ENCODE peak calls at places on chromosomes 12 and 14, in five cellular contexts. One of them, this sample, is unnamed.

GRCh38 chr12:94149781-94150482 is 1.6 kb downstream of the PLXNC1 start:
- DNase-seq in fibroblast of pulmonary artery: peak; percentile 44
- DNase-seq in activated CD4-positive, alpha-beta T cell treated with anti-CD3 and anti-CD28 coated beads for 36 hours: peak; percentile 50
- DNase-seq in ACHN: no peak
- DNase-seq in PC-3: no peak
- DNase-seq in this sample: no peak

GRCh38 chr14:81309511-81309910 is 88.8 kb upstream of the GTF2A1 start:
- DNase-seq in fibroblast of pulmonary artery: no peak
- DNase-seq in ACHN: no peak
- DNase-seq in activated CD4-positive, alpha-beta T cell treated with anti-CD3 and anti-CD28 coated beads for 36 hours: no peak
- DNase-seq in PC-3: no peak
- DNase-seq in this sample: no peak

GRCh38 chr12:14416658-14417057 is 51.2 kb downstream of the ATF7IP start:
- DNase-seq in activated CD4-positive, alpha-beta T cell treated with anti-CD3 and anti-CD28 coated beads for 36 hours: peak; percentile 39
- DNase-seq in ACHN: peak; percentile 74
- DNase-seq in fibroblast of pulmonary artery: peak; percentile 92
- DNase-seq in PC-3: peak; percentile 50
- DNase-seq in this sample: peak; percentile 28

GRCh38 chr12:112503521-112503920 is 84.8 kb downstream of the PTPN11 start:
- DNase-seq in fibroblast of pulmonary artery: no peak
- DNase-seq in PC-3: no peak
- DNase-seq in ACHN: no peak
- DNase-seq in activated CD4-positive, alpha-beta T cell treated with anti-CD3 and anti-CD28 coated beads for 36 hours: no peak
- DNase-seq in this sample: no peak

GRCh38 chr12:122022393-122023338 is 982 bp downstream of the BCL7A start:
- DNase-seq in fibroblast of pulmonary artery: peak; percentile 11
- DNase-seq in PC-3: peak; percentile 44
- DNase-seq in activated CD4-positive, alpha-beta T cell treated with anti-CD3 and anti-CD28 coated beads for 36 hours: peak; percentile 64
- DNase-seq in ACHN: peak; percentile 49
- DNase-seq in this sample: no peak

GRCh38 chr12:108307006-108307405 is 32.1 kb downstream of the CMKLR1 start:
- DNase-seq in ACHN: peak; percentile 89
- DNase-seq in fibroblast of pulmonary artery: peak; percentile 32
- DNase-seq in PC-3: no peak
- DNase-seq in activated CD4-positive, alpha-beta T cell treated with anti-CD3 and anti-CD28 coated beads for 36 hours: no peak
- DNase-seq in this sample: peak; percentile 61

GRCh38 chr14:50658203-50658602 is 9.9 kb downstream of the SAV1 start:
- DNase-seq in PC-3: peak; percentile 38
- DNase-seq in ACHN: no peak
- DNase-seq in activated CD4-positive, alpha-beta T cell treated with anti-CD3 and anti-CD28 coated beads for 36 hours: no peak
- DNase-seq in fibroblast of pulmonary artery: peak; percentile 82
- DNase-seq in this sample: peak; percentile 47

GRCh38 chr12:123056053-123056452 is 75.6 kb downstream of the ARL6IP4 start:
- DNase-seq in activated CD4-positive, alpha-beta T cell treated with anti-CD3 and anti-CD28 coated beads for 36 hours: no peak
- DNase-seq in fibroblast of pulmonary artery: no peak
- DNase-seq in ACHN: peak; percentile 52
- DNase-seq in PC-3: no peak
- DNase-seq in this sample: no peak

GRCh38 chr14:21102472-21103164 is 1.8 kb downstream of the TMEM253 start:
- DNase-seq in ACHN: no peak
- DNase-seq in fibroblast of pulmonary artery: no peak
- DNase-seq in activated CD4-positive, alpha-beta T cell treated with anti-CD3 and anti-CD28 coated beads for 36 hours: no peak
- DNase-seq in PC-3: no peak
- DNase-seq in this sample: peak; percentile 41

GRCh38 chr14:87934185-87934584 is 58.8 kb downstream of the GALC start:
- DNase-seq in activated CD4-positive, alpha-beta T cell treated with anti-CD3 and anti-CD28 coated beads for 36 hours: no peak
- DNase-seq in PC-3: peak; percentile 7
- DNase-seq in fibroblast of pulmonary artery: peak; percentile 8
- DNase-seq in ACHN: no peak
- DNase-seq in this sample: no peak

GRCh38 chr14:94239416-94239815 is 53.7 kb downstream of the SERPINA10 start:
- DNase-seq in fibroblast of pulmonary artery: no peak
- DNase-seq in PC-3: no peak
- DNase-seq in ACHN: no peak
- DNase-seq in activated CD4-positive, alpha-beta T cell treated with anti-CD3 and anti-CD28 coated beads for 36 hours: no peak
- DNase-seq in this sample: no peak

GRCh38 chr12:94663077-94663476 is 12.7 kb upstream of the TMCC3 start:
- DNase-seq in PC-3: no peak
- DNase-seq in activated CD4-positive, alpha-beta T cell treated with anti-CD3 and anti-CD28 coated beads for 36 hours: no peak
- DNase-seq in fibroblast of pulmonary artery: no peak
- DNase-seq in ACHN: no peak
- DNase-seq in this sample: no peak

GRCh38 chr12:22101749-22102243 is 55.8 kb downstream of the CMAS start:
- DNase-seq in fibroblast of pulmonary artery: peak; percentile 81
- DNase-seq in activated CD4-positive, alpha-beta T cell treated with anti-CD3 and anti-CD28 coated beads for 36 hours: peak; percentile 45
- DNase-seq in ACHN: peak; percentile 77
- DNase-seq in PC-3: peak; percentile 46
- DNase-seq in this sample: peak; percentile 60

GRCh38 chr12:71662861-71663560 is 637 bp downstream of the ZFC3H1 start:
- DNase-seq in PC-3: peak; percentile 57
- DNase-seq in fibroblast of pulmonary artery: peak; percentile 59
- DNase-seq in activated CD4-positive, alpha-beta T cell treated with anti-CD3 and anti-CD28 coated beads for 36 hours: peak; percentile 89
- DNase-seq in ACHN: peak; percentile 76
- DNase-seq in this sample: peak; percentile 40

GRCh38 chr14:101554991-101555668 is 6.2 kb upstream of the DIO3 start:
- DNase-seq in fibroblast of pulmonary artery: no peak
- DNase-seq in ACHN: no peak
- DNase-seq in activated CD4-positive, alpha-beta T cell treated with anti-CD3 and anti-CD28 coated beads for 36 hours: no peak
- DNase-seq in PC-3: no peak
- DNase-seq in this sample: no peak

GRCh38 chr14:83473846-83474245 is 1940.2 kb upstream of the SEL1L start:
- DNase-seq in fibroblast of pulmonary artery: peak; percentile 35
- DNase-seq in activated CD4-positive, alpha-beta T cell treated with anti-CD3 and anti-CD28 coated beads for 36 hours: no peak
- DNase-seq in ACHN: no peak
- DNase-seq in PC-3: no peak
- DNase-seq in this sample: peak; percentile 43

GRCh38 chr12:459430-460258 is at the start of gene B4GALNT3:
- DNase-seq in PC-3: peak; percentile 34
- DNase-seq in ACHN: peak; percentile 19
- DNase-seq in fibroblast of pulmonary artery: peak; percentile 17
- DNase-seq in activated CD4-positive, alpha-beta T cell treated with anti-CD3 and anti-CD28 coated beads for 36 hours: peak; percentile 63
- DNase-seq in this sample: peak; percentile 33

GRCh38 chr12:102769323-102769916 is 147.6 kb downstream of the PAH start:
- DNase-seq in activated CD4-positive, alpha-beta T cell treated with anti-CD3 and anti-CD28 coated beads for 36 hours: peak; percentile 57
- DNase-seq in fibroblast of pulmonary artery: peak; percentile 69
- DNase-seq in ACHN: peak; percentile 74
- DNase-seq in PC-3: peak; percentile 62
- DNase-seq in this sample: peak; percentile 2

GRCh38 chr14:24367506-24368214 is at the start of gene NFATC4:
- DNase-seq in activated CD4-positive, alpha-beta T cell treated with anti-CD3 and anti-CD28 coated beads for 36 hours: peak; percentile 43
- DNase-seq in ACHN: no peak
- DNase-seq in PC-3: peak; percentile 83
- DNase-seq in fibroblast of pulmonary artery: peak; percentile 99
- DNase-seq in this sample: no peak

GRCh38 chr12:121573949-121574520 is 6.8 kb downstream of the KDM2B start:
- DNase-seq in ACHN: no peak
- DNase-seq in activated CD4-positive, alpha-beta T cell treated with anti-CD3 and anti-CD28 coated beads for 36 hours: no peak
- DNase-seq in fibroblast of pulmonary artery: no peak
- DNase-seq in PC-3: no peak
- DNase-seq in this sample: no peak

GRCh38 chr12:112381421-112381897 is 772 bp downstream of the HECTD4 start:
- DNase-seq in fibroblast of pulmonary artery: no peak
- DNase-seq in PC-3: peak; percentile 56
- DNase-seq in activated CD4-positive, alpha-beta T cell treated with anti-CD3 and anti-CD28 coated beads for 36 hours: peak; percentile 57
- DNase-seq in ACHN: peak; percentile 56
- DNase-seq in this sample: no peak

GRCh38 chr12:9615420-9616135 is 7.9 kb upstream of the KLRB1 start:
- DNase-seq in fibroblast of pulmonary artery: no peak
- DNase-seq in activated CD4-positive, alpha-beta T cell treated with anti-CD3 and anti-CD28 coated beads for 36 hours: no peak
- DNase-seq in ACHN: no peak
- DNase-seq in PC-3: no peak
- DNase-seq in this sample: no peak

GRCh38 chr14:102574840-102575478 is 17.5 kb upstream of the RCOR1 start:
- DNase-seq in PC-3: no peak
- DNase-seq in ACHN: no peak
- DNase-seq in activated CD4-positive, alpha-beta T cell treated with anti-CD3 and anti-CD28 coated beads for 36 hours: no peak
- DNase-seq in fibroblast of pulmonary artery: no peak
- DNase-seq in this sample: no peak

GRCh38 chr12:56931474-56931978 is 2.7 kb downstream of the SDR9C7 start:
- DNase-seq in fibroblast of pulmonary artery: peak; percentile 89
- DNase-seq in ACHN: peak; percentile 22
- DNase-seq in PC-3: peak; percentile 16
- DNase-seq in activated CD4-positive, alpha-beta T cell treated with anti-CD3 and anti-CD28 coated beads for 36 hours: peak; percentile 28
- DNase-seq in this sample: peak; percentile 63

GRCh38 chr12:79597910-79598309 is 92.9 kb downstream of the PAWR start:
- DNase-seq in ACHN: no peak
- DNase-seq in fibroblast of pulmonary artery: no peak
- DNase-seq in PC-3: no peak
- DNase-seq in activated CD4-positive, alpha-beta T cell treated with anti-CD3 and anti-CD28 coated beads for 36 hours: no peak
- DNase-seq in this sample: no peak

GRCh38 chr14:71665157-71665556 is 267.1 kb upstream of the RGS6 start:
- DNase-seq in activated CD4-positive, alpha-beta T cell treated with anti-CD3 and anti-CD28 coated beads for 36 hours: no peak
- DNase-seq in PC-3: peak; percentile 66
- DNase-seq in fibroblast of pulmonary artery: peak; percentile 80
- DNase-seq in ACHN: peak; percentile 40
- DNase-seq in this sample: peak; percentile 49

GRCh38 chr14:92108345-92109254 is 2.2 kb upstream of the ATXN3 start:
- DNase-seq in ACHN: no peak
- DNase-seq in fibroblast of pulmonary artery: no peak
- DNase-seq in activated CD4-positive, alpha-beta T cell treated with anti-CD3 and anti-CD28 coated beads for 36 hours: peak; percentile 38
- DNase-seq in PC-3: no peak
- DNase-seq in this sample: no peak

GRCh38 chr14:22977434-22977683 is 5.0 kb downstream of the AJUBA start:
- DNase-seq in fibroblast of pulmonary artery: no peak
- DNase-seq in PC-3: no peak
- DNase-seq in activated CD4-positive, alpha-beta T cell treated with anti-CD3 and anti-CD28 coated beads for 36 hours: no peak
- DNase-seq in ACHN: no peak
- DNase-seq in this sample: no peak

GRCh38 chr12:131096681-131097181 is 143.0 kb downstream of the ADGRD1 start:
- DNase-seq in fibroblast of pulmonary artery: no peak
- DNase-seq in PC-3: no peak
- DNase-seq in activated CD4-positive, alpha-beta T cell treated with anti-CD3 and anti-CD28 coated beads for 36 hours: no peak
- DNase-seq in ACHN: no peak
- DNase-seq in this sample: no peak

GRCh38 chr12:2258035-2258434 is 205.2 kb downstream of the CACNA1C start:
- DNase-seq in PC-3: no peak
- DNase-seq in fibroblast of pulmonary artery: peak; percentile 73
- DNase-seq in ACHN: no peak
- DNase-seq in activated CD4-positive, alpha-beta T cell treated with anti-CD3 and anti-CD28 coated beads for 36 hours: no peak
- DNase-seq in this sample: peak; percentile 44

GRCh38 chr14:24913026-24913425 is 136.9 kb downstream of the STXBP6 start:
- DNase-seq in activated CD4-positive, alpha-beta T cell treated with anti-CD3 and anti-CD28 coated beads for 36 hours: no peak
- DNase-seq in PC-3: no peak
- DNase-seq in fibroblast of pulmonary artery: no peak
- DNase-seq in ACHN: no peak
- DNase-seq in this sample: no peak

GRCh38 chr12:113144771-113145170 is 4.8 kb upstream of the CFAP73 start:
- DNase-seq in fibroblast of pulmonary artery: no peak
- DNase-seq in PC-3: no peak
- DNase-seq in activated CD4-positive, alpha-beta T cell treated with anti-CD3 and anti-CD28 coated beads for 36 hours: no peak
- DNase-seq in ACHN: no peak
- DNase-seq in this sample: no peak

GRCh38 chr12:66693901-66694513 is 15.1 kb upstream of the GRIP1 start:
- DNase-seq in PC-3: peak; percentile 89
- DNase-seq in activated CD4-positive, alpha-beta T cell treated with anti-CD3 and anti-CD28 coated beads for 36 hours: peak; percentile 44
- DNase-seq in fibroblast of pulmonary artery: peak; percentile 79
- DNase-seq in ACHN: peak; percentile 89
- DNase-seq in this sample: peak; percentile 60

GRCh38 chr14:71529855-71530254 is 402.4 kb upstream of the RGS6 start:
- DNase-seq in fibroblast of pulmonary artery: peak; percentile 69
- DNase-seq in activated CD4-positive, alpha-beta T cell treated with anti-CD3 and anti-CD28 coated beads for 36 hours: no peak
- DNase-seq in ACHN: no peak
- DNase-seq in PC-3: no peak
- DNase-seq in this sample: no peak

GRCh38 chr12:75389061-75389460 is 1.8 kb upstream of the GLIPR1L2 start:
- DNase-seq in fibroblast of pulmonary artery: peak; percentile 23
- DNase-seq in PC-3: peak; percentile 72
- DNase-seq in ACHN: peak; percentile 59
- DNase-seq in activated CD4-positive, alpha-beta T cell treated with anti-CD3 and anti-CD28 coated beads for 36 hours: no peak
- DNase-seq in this sample: peak; percentile 34

GRCh38 chr12:111748195-111748803 is 18.4 kb upstream of the ALDH2 start:
- DNase-seq in fibroblast of pulmonary artery: no peak
- DNase-seq in ACHN: no peak
- DNase-seq in activated CD4-positive, alpha-beta T cell treated with anti-CD3 and anti-CD28 coated beads for 36 hours: no peak
- DNase-seq in PC-3: no peak
- DNase-seq in this sample: no peak

GRCh38 chr12:124509676-124510300 is 57.6 kb downstream of the NCOR2 start:
- DNase-seq in PC-3: no peak
- DNase-seq in activated CD4-positive, alpha-beta T cell treated with anti-CD3 and anti-CD28 coated beads for 36 hours: no peak
- DNase-seq in fibroblast of pulmonary artery: peak; percentile 87
- DNase-seq in ACHN: no peak
- DNase-seq in this sample: peak; percentile 86

This sample was measured in NCI-H226.